ENCODE peak calls at places on chromosomes 4 and X, in ten cellular contexts. J is GM12878, Y is suprapubic skin, G is SK-N-SH, O is K562, L is HepG2, U is H1, F is HL-60, K is breast epithelium, V is transverse colon. C is an unnamed sample.

GRCh38 chr4:38715076-38715475 is 51.1 kb downstream of the KLF3 start:
- DNase-seq in J (no peak), Y (no peak), G (no peak), O (no peak), L (no peak), U (no peak), F (no peak), K (no peak), V (no peak), C (no peak)

GRCh38 chr4:112813790-112814189 is 176.8 kb downstream of the LARP7 start:
- DNase-seq in J (peak; percentile 67), Y (no peak), G (no peak), O (no peak), L (no peak), U (no peak), F (no peak), K (no peak), V (no peak), C (no peak)

GRCh38 chr4:64643841-64644240 is 234.6 kb upstream of the TECRL start:
- DNase-seq in J (no peak), Y (no peak), G (no peak), O (no peak), L (no peak), U (no peak), F (no peak), K (no peak), V (no peak), C (no peak)

GRCh38 chr4:79211490-79211889 is 114.4 kb downstream of the NAA11 start:
- DNase-seq in J (no peak), Y (no peak), G (no peak), O (peak; percentile 89), L (no peak), U (no peak), F (no peak), K (no peak), V (no peak), C (no peak)

GRCh38 chr4:80307774-80308465 is 27.6 kb upstream of the CFAP299 start:
- DNase-seq in J (no peak), Y (no peak), G (peak; percentile 30), O (peak; percentile 42), L (no peak), U (no peak), F (no peak), K (no peak), V (no peak), C (no peak)

GRCh38 chrX:104270916-104271512 is 16.3 kb upstream of the ESX1 start:
- DNase-seq in J (no peak), Y (no peak), G (no peak), O (peak; percentile 33), L (peak; percentile 1), U (no peak), F (peak; percentile 17), K (peak; percentile 22), V (peak; percentile 14), C (no peak)

GRCh38 chr4:7761312-7761711 is 178.3 kb downstream of the AFAP1 start:
- DNase-seq in J (no peak), Y (no peak), G (no peak), O (no peak), L (no peak), U (no peak), F (no peak), K (no peak), V (no peak), C (peak; percentile 70)

GRCh38 chrX:132401935-132402334 is 86.9 kb downstream of the MBNL3 start:
- DNase-seq in J (no peak), Y (no peak), G (no peak), O (no peak), L (peak; percentile 21), U (no peak), F (no peak), K (peak; percentile 19), V (no peak), C (no peak)

GRCh38 chrX:19647731-19648588 is 132.7 kb upstream of the MAP3K15 start:
- DNase-seq in J (no peak), Y (no peak), G (no peak), O (no peak), L (no peak), U (no peak), F (no peak), K (no peak), V (no peak), C (no peak)

GRCh38 chrX:97597954-97598353 is 714.2 kb downstream of the RPA4 start:
- DNase-seq in J (no peak), Y (no peak), G (no peak), O (no peak), L (no peak), U (peak; percentile 19), F (no peak), K (no peak), V (no peak), C (no peak)

GRCh38 chrX:68490644-68491043 is 8.2 kb upstream of the YIPF6 start:
- DNase-seq in J (no peak), Y (no peak), G (peak; percentile 59), O (peak; percentile 47), L (peak; percentile 58), U (no peak), F (no peak), K (no peak), V (no peak), C (no peak)

GRCh38 chrX:40015693-40016092 is 82.1 kb downstream of the BCOR start:
- DNase-seq in J (no peak), Y (no peak), G (no peak), O (no peak), L (no peak), U (no peak), F (no peak), K (no peak), V (no peak), C (no peak)

GRCh38 chrX:87337267-87337666 is 180.3 kb upstream of the KLHL4 start:
- DNase-seq in J (no peak), Y (no peak), G (no peak), O (no peak), L (no peak), U (no peak), F (no peak), K (no peak), V (no peak), C (no peak)

GRCh38 chr4:77415689-77416088 is 189.9 kb upstream of the CXCL13 start:
- DNase-seq in J (no peak), Y (no peak), G (no peak), O (no peak), L (no peak), U (no peak), F (no peak), K (no peak), V (no peak), C (no peak)
- H3K27me3 ChIP-seq in J (no peaks in the 10 kb centered on the region), Y (no peaks in the 10 kb centered on the region), G (peaks cover 17% of the 10 kb centered on the region), O (no peaks in the 10 kb centered on the region), L (no peaks in the 10 kb centered on the region), U (no peaks in the 10 kb centered on the region), F (peaks cover 9% of the 10 kb centered on the region), K (no peaks in the 10 kb centered on the region), V (no peaks in the 10 kb centered on the region), C (no peaks in the 10 kb centered on the region)

DNA sequence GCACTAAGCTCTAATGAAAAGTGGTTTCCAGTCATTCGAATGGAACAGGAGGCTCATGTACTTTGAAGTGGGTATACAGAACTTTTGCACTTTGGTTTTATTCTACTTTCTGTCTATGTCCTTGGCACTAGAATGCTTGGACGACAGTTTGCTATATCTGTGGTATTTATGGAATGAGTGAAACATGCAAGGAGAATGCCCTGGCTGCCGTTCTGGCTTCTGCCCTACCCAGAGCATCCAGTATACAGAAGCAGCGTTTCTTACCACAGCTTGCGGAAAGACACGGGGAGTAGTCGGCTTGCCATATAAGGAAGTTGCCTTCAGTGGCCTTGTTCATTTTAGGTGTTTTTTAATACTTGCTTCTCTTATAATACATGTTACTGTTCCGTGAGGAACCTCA is 98.0 kb downstream of the TBL1X start:
- DNase-seq in J (no peak), Y (no peak), G (no peak), O (no peak), L (peak; percentile 63), U (no peak), F (no peak), K (peak; percentile 60), V (no peak), C (no peak)
- TF ChIP-seq POLR2AphosphoS5 in J (no peak), Y (no peak), G (no peak), O (no peak), L (no peak), U (no peak), F (no peak), K (no peak), V (no peak), C (no peak)

GRCh38 chr4:174789666-174790065 is 39.4 kb downstream of the GLRA3 start:
- DNase-seq in J (no peak), Y (no peak), G (no peak), O (peak; percentile 4), L (no peak), U (no peak), F (no peak), K (no peak), V (no peak), C (no peak)

GRCh38 chr4:174794706-174795105 is 34.3 kb downstream of the GLRA3 start:
- DNase-seq in J (no peak), Y (no peak), G (no peak), O (no peak), L (no peak), U (no peak), F (no peak), K (no peak), V (no peak), C (no peak)
- H3K27me3 ChIP-seq in J (no peaks in the 10 kb centered on the region), Y (no peaks in the 10 kb centered on the region), G (no peaks in the 10 kb centered on the region), O (no peaks in the 10 kb centered on the region), L (no peaks in the 10 kb centered on the region), U (no peaks in the 10 kb centered on the region), F (no peaks in the 10 kb centered on the region), K (no peaks in the 10 kb centered on the region), V (no peaks in the 10 kb centered on the region), C (no peaks in the 10 kb centered on the region)

DNA sequence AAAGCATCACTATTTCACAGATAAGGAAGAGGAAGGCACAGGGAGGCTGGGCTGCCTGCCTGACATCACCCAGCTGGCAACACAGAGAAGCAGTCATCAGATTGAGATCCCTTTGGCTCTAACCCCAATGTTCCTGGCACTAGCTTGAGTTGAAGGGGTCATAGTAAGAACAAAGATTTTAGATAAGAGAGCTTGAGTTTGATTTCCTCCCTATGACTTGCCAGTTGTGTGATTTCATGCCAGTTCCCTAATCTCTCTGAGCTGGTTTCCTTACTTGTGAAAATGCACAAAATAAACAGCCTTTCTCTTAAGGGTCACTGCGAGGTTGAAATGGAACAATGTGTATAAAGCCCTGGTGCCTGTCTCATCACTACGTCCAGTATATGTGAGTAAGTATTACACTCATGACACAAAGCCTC is 475.4 kb upstream of the HS3ST1 start:
- DNase-seq in J (no peak), Y (no peak), G (no peak), O (no peak), L (no peak), U (no peak), F (no peak), K (no peak), V (peak; percentile 24), C (peak; percentile 74)
- TF ChIP-seq POLR2AphosphoS5 in J (no peak), Y (no peak), G (no peak), O (no peak), L (no peak), U (no peak), F (no peak), K (no peak), V (no peak), C (no peak)

DNA sequence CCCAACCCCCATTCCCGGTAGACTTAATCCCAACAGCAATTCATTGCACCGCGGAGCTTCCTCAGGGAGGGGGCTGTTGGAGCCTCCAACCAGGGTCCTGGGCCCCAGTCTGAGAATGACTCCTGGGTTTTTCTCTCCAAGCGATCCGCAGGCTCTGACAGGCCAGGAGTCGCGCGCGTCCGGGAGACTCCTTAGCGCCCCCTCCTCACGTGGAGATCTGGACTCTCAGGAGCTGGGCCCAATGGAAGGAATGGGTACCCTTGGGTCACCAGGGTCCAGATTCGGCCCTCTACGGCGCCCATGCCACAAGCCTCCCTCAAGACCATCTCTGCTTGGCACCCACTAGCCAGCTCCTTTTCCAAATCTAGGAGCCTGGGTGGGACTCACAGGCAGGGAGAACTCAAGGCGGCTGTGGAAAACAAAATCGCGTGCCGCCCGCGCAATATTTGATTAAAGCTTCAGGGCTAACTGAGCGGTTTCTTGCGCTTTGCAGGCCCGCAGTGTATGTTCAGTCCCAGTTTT is 7.1 kb downstream of the HAND2 start:
- DNase-seq in J (no peak), Y (no peak), G (no peak), O (no peak), L (no peak), U (no peak), F (no peak), K (no peak), V (no peak), C (no peak)
- H3K27me3 ChIP-seq in J (peaks cover 37% of the 10 kb centered on the region), Y (peaks cover 99% of the 10 kb centered on the region), G (no peaks in the 10 kb centered on the region), O (no peaks in the 10 kb centered on the region), L (peaks cover 14% of the 10 kb centered on the region), U (peaks cover 100% of the 10 kb centered on the region), F (peaks cover 98% of the 10 kb centered on the region), K (no peaks in the 10 kb centered on the region), V (peaks cover 100% of the 10 kb centered on the region), C (peaks cover 78% of the 10 kb centered on the region)

C was measured in spleen.